ENCODE peak calls at places on chromosomes 16 and 17, in ten cellular contexts. M is tibial nerve, F is smooth muscle cell of the brain vasculature, R is fibroblast of pulmonary artery, O is AG08395, T is fibroblast of the aortic adventitia, C is AG08396, I is IMR-90, G is GF-D8, Q is HFF-Myc. X is an unnamed sample.

GRCh38 chr17:41920580-41920955 is 1.8 kb upstream of the ACLY start:
- DNase-seq in M (no peak), F (no peak), R (no peak), O (no peak), T (no peak), C (no peak), I (no peak), G (no peak), Q (no peak), X (no peak)

GRCh38 chr16:87325480-87325879 is 8.3 kb upstream of the C16orf95 start:
- DNase-seq in M (no peak), F (no peak), R (no peak), O (no peak), T (no peak), C (peak), I (peak), G (no peak), Q (no peak), X (no peak)

GRCh38 chr16:57729182-57729484 is 6.4 kb upstream of the KATNB1 start:
- DNase-seq in M (no peak), F (no peak), R (no peak), O (no peak), T (no peak), C (no peak), I (no peak), G (no peak), Q (no peak), X (no peak)

GRCh38 chr16:80023865-80024264 is 423.3 kb upstream of the MAF start:
- DNase-seq in M (no peak), F (peak), R (no peak), O (no peak), T (no peak), C (no peak), I (peak), G (no peak), Q (no peak), X (no peak)

GRCh38 chr17:30576326-30576861 is 99.2 kb downstream of the GOSR1 start:
- DNase-seq in M (no peak), F (no peak), R (no peak), O (no peak), T (no peak), C (no peak), I (no peak), G (no peak), Q (no peak), X (no peak)

GRCh38 chr16:68737730-68738590 is 868 bp downstream of the CDH1 start:
- DNase-seq in M (no peak), F (no peak), R (no peak), O (no peak), T (no peak), C (no peak), I (no peak), G (no peak), Q (no peak), X (no peak)

GRCh38 chr17:32189343-32189742 is 47.0 kb downstream of the RHOT1 start:
- DNase-seq in M (no peak), F (no peak), R (no peak), O (no peak), T (no peak), C (no peak), I (no peak), G (no peak), Q (no peak), X (no peak)

GRCh38 chr16:12462690-12463646 is 340.7 kb downstream of the CPPED1 start:
- DNase-seq in M (no peak), F (peak), R (peak), O (peak), T (no peak), C (no peak), I (peak), G (no peak), Q (peak), X (peak)

GRCh38 chr17:73342549-73343167 is 30.9 kb upstream of the CDC42EP4 start:
- DNase-seq in M (no peak), F (no peak), R (peak), O (peak), T (peak), C (no peak), I (peak), G (no peak), Q (no peak), X (peak)

GRCh38 chr17:57557793-57558681 is 187.1 kb downstream of the CCDC182 start:
- DNase-seq in M (no peak), F (peak), R (peak), O (peak), T (peak), C (peak), I (peak), G (no peak), Q (no peak), X (peak)

GRCh38 chr16:88356727-88357199 is 26.0 kb upstream of the ZNF469 start:
- DNase-seq in M (no peak), F (no peak), R (no peak), O (no peak), T (no peak), C (no peak), I (no peak), G (no peak), Q (no peak), X (no peak)

GRCh38 chr17:43881758-43882505 is 25.4 kb downstream of the MPP2 start:
- DNase-seq in M (no peak), F (no peak), R (no peak), O (no peak), T (no peak), C (no peak), I (no peak), G (no peak), Q (no peak), X (no peak)

GRCh38 chr16:85459529-85460251 is 153.4 kb upstream of the GSE1 start:
- DNase-seq in M (no peak), F (no peak), R (no peak), O (no peak), T (no peak), C (no peak), I (no peak), G (no peak), Q (no peak), X (no peak)

GRCh38 chr16:51615141-51615540 is 464.1 kb upstream of the SALL1 start:
- DNase-seq in M (no peak), F (no peak), R (no peak), O (no peak), T (no peak), C (no peak), I (no peak), G (no peak), Q (no peak), X (no peak)

GRCh38 chr16:67339453-67339852 is 12.8 kb downstream of the LRRC36 start:
- DNase-seq in M (no peak), F (no peak), R (peak), O (peak), T (peak), C (peak), I (peak), G (no peak), Q (peak), X (peak)

GRCh38 chr17:35374766-35375344 is 1.4 kb upstream of the SLFN11 start:
- DNase-seq in M (no peak), F (no peak), R (no peak), O (no peak), T (no peak), C (no peak), I (no peak), G (no peak), Q (no peak), X (no peak)

GRCh38 chr16:86768999-86769398 is 190.7 kb downstream of the FOXL1 start:
- DNase-seq in M (no peak), F (no peak), R (peak), O (no peak), T (peak), C (no peak), I (peak), G (no peak), Q (no peak), X (peak)

GRCh38 chr16:27241658-27242057 is 26.9 kb downstream of the NSMCE1 start:
- DNase-seq in M (no peak), F (no peak), R (no peak), O (no peak), T (no peak), C (no peak), I (peak), G (no peak), Q (no peak), X (peak)

GRCh38 chr17:65283704-65284103 is 146.5 kb downstream of the RGS9 start:
- DNase-seq in M (no peak), F (no peak), R (no peak), O (no peak), T (peak), C (no peak), I (peak), G (no peak), Q (no peak), X (peak)

GRCh38 chr17:33233855-33234228 is 59.3 kb downstream of the ASIC2 start:
- DNase-seq in M (no peak), F (no peak), R (no peak), O (peak), T (no peak), C (peak), I (no peak), G (no peak), Q (no peak), X (no peak)

GRCh38 chr17:83009414-83010322 is 69.7 kb upstream of the METRNL start:
- DNase-seq in M (no peak), F (no peak), R (no peak), O (no peak), T (no peak), C (no peak), I (no peak), G (no peak), Q (no peak), X (no peak)

GRCh38 chr17:61338874-61339478 is 60.7 kb upstream of the TBX2 start:
- DNase-seq in M (no peak), F (no peak), R (peak), O (no peak), T (no peak), C (no peak), I (no peak), G (no peak), Q (no peak), X (no peak)

GRCh38 chr17:63911657-63912100 is 621 bp upstream of the CSHL1 start:
- DNase-seq in M (no peak), F (no peak), R (peak), O (peak), T (peak), C (peak), I (peak), G (no peak), Q (no peak), X (peak)

GRCh38 chr16:30535777-30536190 is 1.1 kb upstream of the ZNF747 start:
- DNase-seq in M (peak), F (no peak), R (peak), O (peak), T (peak), C (peak), I (peak), G (peak), Q (no peak), X (peak)

GRCh38 chr17:83076930-83077329 is 2.5 kb upstream of the METRNL start:
- DNase-seq in M (no peak), F (no peak), R (no peak), O (no peak), T (no peak), C (no peak), I (no peak), G (no peak), Q (no peak), X (no peak)

GRCh38 chr17:1484586-1485310 is 7.7 kb downstream of the MYO1C start:
- DNase-seq in M (no peak), F (no peak), R (peak), O (no peak), T (peak), C (peak), I (no peak), G (no peak), Q (no peak), X (no peak)